ENCODE peak calls at places on chromosome 3, in ten cellular contexts. X is GDM1; O is M059J; I is HCT116; M is HT1080; V is activated naive CD8-positive, alpha-beta T cell treated with anti-CD3 and anti-CD28 coated beads, Interleukin-2, amount 50 U/mL, for 24 hours; E is AG10803; P is HS-5; F is Karpas-422; B is NCI-H1092 treated with DMSO at 0.1 percent for 48 hours. A is an unnamed sample.

GRCh38 chr3:60730371-60730770 is 520.9 kb downstream of the FHIT start:
- DNase-seq in X (no peak), O (no peak), I (no peak), M (no peak), V (no peak), E (no peak), P (no peak), F (no peak), B (no peak), A (no peak)

GRCh38 chr3:123338021-123338619 is 110.8 kb downstream of the ADCY5 start:
- DNase-seq in X (no peak), O (no peak), I (no peak), M (no peak), V (no peak), E (no peak), P (no peak), F (no peak), B (peak), A (peak)

GRCh38 chr3:186826316-186826977 is 16.1 kb upstream of the ADIPOQ start:
- DNase-seq in X (no peak), O (no peak), I (no peak), M (peak), V (peak), E (no peak), P (no peak), F (peak), B (no peak), A (no peak)

GRCh38 chr3:134666466-134666865 is 15.6 kb upstream of the KY start:
- DNase-seq in X (no peak), O (peak), I (no peak), M (peak), V (no peak), E (peak), P (peak), F (no peak), B (no peak), A (no peak)

GRCh38 chr3:102687851-102688555 is 253.2 kb downstream of the ZPLD1 start:
- DNase-seq in X (no peak), O (no peak), I (no peak), M (no peak), V (no peak), E (no peak), P (no peak), F (peak), B (no peak), A (no peak)

GRCh38 chr3:16568532-16568931 is 36.7 kb downstream of the DAZL start:
- DNase-seq in X (no peak), O (no peak), I (no peak), M (no peak), V (no peak), E (no peak), P (no peak), F (no peak), B (no peak), A (no peak)

GRCh38 chr3:126487151-126487771 is 11.6 kb upstream of the ZXDC start:
- DNase-seq in X (peak), O (peak), I (no peak), M (peak), V (peak), E (peak), P (no peak), F (no peak), B (no peak), A (peak)

GRCh38 chr3:18424213-18424861 is 802 bp downstream of the SATB1 start:
- DNase-seq in X (no peak), O (no peak), I (no peak), M (no peak), V (no peak), E (no peak), P (no peak), F (peak), B (no peak), A (peak)

GRCh38 chr3:65953301-65953812 is 85.4 kb downstream of the MAGI1 start:
- DNase-seq in X (no peak), O (no peak), I (peak), M (no peak), V (no peak), E (no peak), P (no peak), F (no peak), B (peak), A (peak)

GRCh38 chr3:151171145-151171544 is 31.9 kb downstream of the GPR171 start:
- DNase-seq in X (peak), O (peak), I (no peak), M (peak), V (peak), E (no peak), P (no peak), F (no peak), B (no peak), A (no peak)

GRCh38 chr3:23198801-23199200 is 4.3 kb upstream of the UBE2E2 start:
- DNase-seq in X (no peak), O (peak), I (no peak), M (no peak), V (no peak), E (peak), P (no peak), F (no peak), B (no peak), A (no peak)

GRCh38 chr3:52088445-52089367 is 32.3 kb upstream of the DUSP7 start:
- DNase-seq in X (peak), O (peak), I (no peak), M (peak), V (no peak), E (peak), P (no peak), F (no peak), B (no peak), A (peak)

GRCh38 chr3:137121704-137122314 is 164.0 kb downstream of the IL20RB start:
- DNase-seq in X (peak), O (peak), I (peak), M (peak), V (no peak), E (peak), P (no peak), F (peak), B (peak), A (peak)

GRCh38 chr3:156816091-156816793 is 9.9 kb upstream of the LEKR1 start:
- DNase-seq in X (no peak), O (no peak), I (no peak), M (no peak), V (peak), E (peak), P (no peak), F (no peak), B (no peak), A (peak)

GRCh38 chr3:188664795-188665194 is 507.0 kb upstream of the TPRG1 start:
- DNase-seq in X (no peak), O (peak), I (peak), M (peak), V (no peak), E (no peak), P (no peak), F (peak), B (no peak), A (no peak)

GRCh38 chr3:78919021-78919755 is 848.6 kb downstream of the ROBO1 start:
- DNase-seq in X (no peak), O (peak), I (no peak), M (peak), V (no peak), E (peak), P (peak), F (no peak), B (no peak), A (no peak)

GRCh38 chr3:172291650-172292049 is 156.6 kb downstream of the GHSR start:
- DNase-seq in X (no peak), O (no peak), I (no peak), M (no peak), V (no peak), E (no peak), P (no peak), F (no peak), B (no peak), A (no peak)

GRCh38 chr3:72171946-72172345 is 387.0 kb upstream of the PROK2 start:
- DNase-seq in X (no peak), O (no peak), I (no peak), M (no peak), V (no peak), E (no peak), P (no peak), F (no peak), B (no peak), A (no peak)

GRCh38 chr3:189563841-189564563 is 67.2 kb upstream of the TP63 start:
- DNase-seq in X (no peak), O (peak), I (no peak), M (peak), V (peak), E (peak), P (peak), F (no peak), B (no peak), A (no peak)

GRCh38 chr3:64264491-64265109 is 39.3 kb upstream of the PRICKLE2 start:
- DNase-seq in X (no peak), O (no peak), I (no peak), M (no peak), V (no peak), E (no peak), P (no peak), F (no peak), B (no peak), A (no peak)

GRCh38 chr3:161349529-161350278 is 21.6 kb downstream of the SPTSSB start:
- DNase-seq in X (no peak), O (peak), I (peak), M (peak), V (peak), E (peak), P (peak), F (no peak), B (no peak), A (no peak)

GRCh38 chr3:77726509-77726908 is 686.6 kb downstream of the ROBO2 start:
- DNase-seq in X (no peak), O (no peak), I (no peak), M (no peak), V (no peak), E (no peak), P (no peak), F (no peak), B (no peak), A (no peak)

GRCh38 chr3:54915976-54916375 is 11.9 kb downstream of the LRTM1 start:
- DNase-seq in X (no peak), O (no peak), I (no peak), M (no peak), V (no peak), E (no peak), P (no peak), F (no peak), B (no peak), A (no peak)

GRCh38 chr3:187765342-187765741 is 20.1 kb upstream of the BCL6 start:
- DNase-seq in X (no peak), O (peak), I (no peak), M (peak), V (no peak), E (peak), P (no peak), F (no peak), B (no peak), A (no peak)

GRCh38 chr3:61927332-61927731 is 366.0 kb downstream of the PTPRG start:
- DNase-seq in X (no peak), O (peak), I (no peak), M (peak), V (no peak), E (peak), P (no peak), F (no peak), B (no peak), A (peak)

GRCh38 chr3:187012609-187013051 is 82.3 kb downstream of the ST6GAL1 start:
- DNase-seq in X (no peak), O (peak), I (no peak), M (peak), V (peak), E (no peak), P (no peak), F (peak), B (peak), A (no peak)

GRCh38 chr3:177596822-177597271 is 399.6 kb upstream of the TBL1XR1 start:
- DNase-seq in X (no peak), O (peak), I (no peak), M (no peak), V (no peak), E (peak), P (no peak), F (no peak), B (no peak), A (no peak)